ENCODE peak calls at places on chromosomes 3 and 15, in eight cellular contexts. G is AG10803, F is H4, E is NCI-H526, O is fibroblast of lung, M is brain microvascular endothelial cell, K is Panc1, X is dorsolateral prefrontal cortex. L is an unnamed sample.

GRCh38 chr3:13269711-13270378 is 150.3 kb downstream of the NUP210 start:
- DNase-seq in G (no peak), F (no peak), E (no peak), O (no peak), M (no peak), K (no peak), X (no peak), L (no peak)

GRCh38 chr3:177281292-177281942 is 84.1 kb upstream of the TBL1XR1 start:
- DNase-seq in G (no peak), F (no peak), E (no peak), O (no peak), M (no peak), K (no peak), X (no peak), L (peak; percentile 52)

GRCh38 chr3:46677096-46677702 is 16.3 kb downstream of the ALS2CL start:
- DNase-seq in G (no peak), F (no peak), E (no peak), O (peak; percentile 21), M (no peak), K (no peak), X (no peak), L (no peak)

GRCh38 chr15:58330468-58330793 is 101.4 kb upstream of the LIPC start:
- DNase-seq in G (no peak), F (no peak), E (no peak), O (no peak), M (no peak), K (no peak), X (no peak), L (no peak)

GRCh38 chr3:67083277-67083676 is 85.2 kb downstream of the KBTBD8 start:
- DNase-seq in G (no peak), F (peak; percentile 34), E (no peak), O (peak; percentile 20), M (peak; percentile 10), K (no peak), X (no peak), L (no peak)

GRCh38 chr3:188554404-188554803 is 400.4 kb downstream of the LPP start:
- DNase-seq in G (peak; percentile 42), F (no peak), E (no peak), O (peak; percentile 58), M (peak; percentile 33), K (no peak), X (no peak), L (no peak)

GRCh38 chr15:87672309-87672897 is 584.1 kb downstream of the NTRK3 start:
- DNase-seq in G (peak; percentile 44), F (peak; percentile 18), E (peak; percentile 41), O (peak; percentile 39), M (peak; percentile 34), K (no peak), X (peak; percentile 46), L (no peak)

GRCh38 chr3:189490337-189490736 is 140.9 kb upstream of the TP63 start:
- DNase-seq in G (no peak), F (no peak), E (no peak), O (no peak), M (no peak), K (no peak), X (no peak), L (no peak)

GRCh38 chr15:38471974-38472373 is 18.0 kb downstream of the FAM98B start:
- DNase-seq in G (no peak), F (no peak), E (no peak), O (no peak), M (no peak), K (no peak), X (no peak), L (no peak)

GRCh38 chr3:25420885-25421284 is 7.2 kb upstream of the RARB start:
- DNase-seq in G (no peak), F (no peak), E (no peak), O (no peak), M (no peak), K (no peak), X (no peak), L (no peak)

GRCh38 chr15:64536244-64536836 is 76.0 kb downstream of the ZNF609 start:
- DNase-seq in G (peak; percentile 72), F (peak; percentile 74), E (no peak), O (peak; percentile 91), M (peak; percentile 84), K (peak; percentile 64), X (no peak), L (no peak)

GRCh38 chr3:41681479-41681878 is 280.4 kb downstream of the ULK4 start:
- DNase-seq in G (peak; percentile 98), F (peak; percentile 86), E (no peak), O (peak; percentile 97), M (peak; percentile 92), K (no peak), X (no peak), L (no peak)

GRCh38 chr15:49620174-49620573 is 444 bp downstream of the FAM227B start:
- DNase-seq in G (peak; percentile 67), F (no peak), E (no peak), O (peak; percentile 41), M (no peak), K (no peak), X (no peak), L (no peak)

GRCh38 chr3:49173792-49174170 is 2.4 kb downstream of the KLHDC8B start:
- DNase-seq in G (no peak), F (no peak), E (peak; percentile 14), O (peak; percentile 38), M (peak; percentile 24), K (no peak), X (no peak), L (no peak)

GRCh38 chr3:3648961-3649360 is 150.3 kb upstream of the LRRN1 start:
- DNase-seq in G (no peak), F (no peak), E (no peak), O (peak; percentile 12), M (no peak), K (no peak), X (no peak), L (no peak)

GRCh38 chr15:41263891-41264351 is 32.9 kb downstream of the CHP1 start:
- DNase-seq in G (peak; percentile 55), F (no peak), E (no peak), O (peak; percentile 40), M (no peak), K (no peak), X (no peak), L (no peak)

GRCh38 chr15:62807539-62808130 is 234.9 kb upstream of the TPM1 start:
- DNase-seq in G (no peak), F (no peak), E (no peak), O (no peak), M (no peak), K (no peak), X (no peak), L (no peak)

GRCh38 chr3:163196815-163197214 is 1700.2 kb downstream of the OTOL1 start:
- DNase-seq in G (no peak), F (no peak), E (no peak), O (no peak), M (no peak), K (no peak), X (no peak), L (no peak)

GRCh38 chr3:8307545-8308110 is 194.0 kb upstream of the LMCD1 start:
- DNase-seq in G (no peak), F (no peak), E (no peak), O (no peak), M (no peak), K (no peak), X (no peak), L (no peak)

GRCh38 chr3:42654331-42655201 is 1.1 kb downstream of the ZBTB47 start:
- DNase-seq in G (peak; percentile 59), F (no peak), E (peak; percentile 66), O (peak; percentile 62), M (no peak), K (no peak), X (no peak), L (no peak)

GRCh38 chr3:150184426-150185071 is 213.9 kb upstream of the PFN2 start:
- DNase-seq in G (peak; percentile 14), F (no peak), E (no peak), O (peak; percentile 13), M (peak; percentile 25), K (peak; percentile 28), X (no peak), L (no peak)

GRCh38 chr3:128466840-128467541 is at the start of gene DNAJB8:
- DNase-seq in G (no peak), F (no peak), E (no peak), O (no peak), M (no peak), K (no peak), X (no peak), L (no peak)

GRCh38 chr15:81504170-81504905 is 130.3 kb upstream of the TMC3 start:
- DNase-seq in G (no peak), F (no peak), E (no peak), O (peak; percentile 83), M (peak; percentile 59), K (no peak), X (no peak), L (no peak)

GRCh38 chr3:144039661-144040060 is 68.0 kb downstream of the DIPK2A start:
- DNase-seq in G (no peak), F (no peak), E (no peak), O (peak; percentile 29), M (no peak), K (no peak), X (no peak), L (no peak)

GRCh38 chr3:13009132-13009945 is 63.9 kb downstream of the IQSEC1 start:
- DNase-seq in G (no peak), F (peak; percentile 64), E (no peak), O (no peak), M (no peak), K (no peak), X (no peak), L (peak; percentile 95)

GRCh38 chr3:106004137-106004600 is 135.4 kb upstream of the CBLB start:
- DNase-seq in G (peak; percentile 23), F (peak; percentile 32), E (no peak), O (peak; percentile 91), M (peak; percentile 84), K (no peak), X (no peak), L (no peak)

GRCh38 chr3:172713316-172713715 is 2.4 kb upstream of the NCEH1 start:
- DNase-seq in G (peak; percentile 46), F (no peak), E (no peak), O (no peak), M (no peak), K (no peak), X (no peak), L (no peak)

GRCh38 chr3:157782236-157782635 is 279.0 kb upstream of the VEPH1 start:
- DNase-seq in G (no peak), F (no peak), E (no peak), O (peak; percentile 56), M (no peak), K (no peak), X (no peak), L (no peak)

GRCh38 chr3:72405943-72406585 is 442.2 kb downstream of the SHQ1 start:
- DNase-seq in G (peak; percentile 5), F (no peak), E (no peak), O (no peak), M (no peak), K (no peak), X (no peak), L (no peak)

GRCh38 chr3:21779909-21780308 is 28.9 kb upstream of the ZNF385D start:
- DNase-seq in G (no peak), F (no peak), E (peak; percentile 65), O (peak; percentile 3), M (no peak), K (no peak), X (no peak), L (no peak)

GRCh38 chr3:123412811-123413588 is 35.9 kb downstream of the ADCY5 start:
- DNase-seq in G (no peak), F (no peak), E (no peak), O (no peak), M (no peak), K (no peak), X (peak; percentile 61), L (no peak)

GRCh38 chr15:62850791-62851291 is 191.7 kb upstream of the TPM1 start:
- DNase-seq in G (peak; percentile 93), F (peak; percentile 80), E (no peak), O (peak; percentile 96), M (peak; percentile 84), K (no peak), X (no peak), L (no peak)